ENCODE peak calls at places on chromosomes 7 and 10, in nine cellular contexts. One of them, this sample, is unnamed.
A peak's percentile ranks its signal among the peaks of the same experiment; 100 is the strongest.

GRCh38 chr7:103657474-103657894 is 211.5 kb upstream of the SLC26A5 start:
- DNase-seq in NCI-H345: no peak
- DNase-seq in GM12878: no peak
- DNase-seq in GM04504: no peak
- DNase-seq in iPS DF 19.7: no peak
- DNase-seq in activated CD8-positive, alpha-beta memory T cell treated with anti-CD3 and anti-CD28 coated beads, Interleukin-2, amount 50 U/mL, for 4 hours: no peak
- DNase-seq in ELR: no peak
- DNase-seq in AG09319: no peak
- DNase-seq in posterior vena cava: no peak
- DNase-seq in this sample: no peak

GRCh38 chr7:19353158-19353557 is 207.9 kb upstream of the FERD3L start:
- DNase-seq in GM04504: no peak
- DNase-seq in NCI-H345: no peak
- DNase-seq in GM12878: no peak
- DNase-seq in iPS DF 19.7: no peak
- DNase-seq in ELR: peak; percentile 30
- DNase-seq in activated CD8-positive, alpha-beta memory T cell treated with anti-CD3 and anti-CD28 coated beads, Interleukin-2, amount 50 U/mL, for 4 hours: no peak
- DNase-seq in posterior vena cava: no peak
- DNase-seq in AG09319: no peak
- DNase-seq in this sample: peak; percentile 71

GRCh38 chr10:127971973-127972615 is 65.2 kb downstream of the PTPRE start:
- DNase-seq in GM04504: no peak
- DNase-seq in ELR: no peak
- DNase-seq in NCI-H345: no peak
- DNase-seq in GM12878: no peak
- DNase-seq in iPS DF 19.7: no peak
- DNase-seq in AG09319: no peak
- DNase-seq in activated CD8-positive, alpha-beta memory T cell treated with anti-CD3 and anti-CD28 coated beads, Interleukin-2, amount 50 U/mL, for 4 hours: no peak
- DNase-seq in posterior vena cava: no peak
- DNase-seq in this sample: no peak

GRCh38 chr7:101554584-101555268 is 74.4 kb downstream of the MYL10 start:
- DNase-seq in posterior vena cava: no peak
- DNase-seq in iPS DF 19.7: no peak
- DNase-seq in ELR: no peak
- DNase-seq in AG09319: no peak
- DNase-seq in activated CD8-positive, alpha-beta memory T cell treated with anti-CD3 and anti-CD28 coated beads, Interleukin-2, amount 50 U/mL, for 4 hours: no peak
- DNase-seq in NCI-H345: no peak
- DNase-seq in GM04504: no peak
- DNase-seq in GM12878: no peak
- DNase-seq in this sample: no peak

GRCh38 chr7:100472121-100472851 is 6.7 kb downstream of the TSC22D4 start:
- DNase-seq in GM12878: no peak
- DNase-seq in GM04504: no peak
- DNase-seq in NCI-H345: no peak
- DNase-seq in AG09319: no peak
- DNase-seq in posterior vena cava: no peak
- DNase-seq in activated CD8-positive, alpha-beta memory T cell treated with anti-CD3 and anti-CD28 coated beads, Interleukin-2, amount 50 U/mL, for 4 hours: no peak
- DNase-seq in iPS DF 19.7: no peak
- DNase-seq in ELR: no peak
- DNase-seq in this sample: no peak

GRCh38 chr7:17991866-17992648 is 35.6 kb downstream of the PRPS1L1 start:
- DNase-seq in AG09319: no peak
- DNase-seq in iPS DF 19.7: no peak
- DNase-seq in NCI-H345: no peak
- DNase-seq in GM12878: no peak
- DNase-seq in ELR: peak; percentile 27
- DNase-seq in posterior vena cava: no peak
- DNase-seq in activated CD8-positive, alpha-beta memory T cell treated with anti-CD3 and anti-CD28 coated beads, Interleukin-2, amount 50 U/mL, for 4 hours: no peak
- DNase-seq in GM04504: no peak
- DNase-seq in this sample: no peak

GRCh38 chr10:113569576-113569975 is 16.7 kb downstream of the HABP2 start:
- DNase-seq in GM12878: no peak
- DNase-seq in ELR: no peak
- DNase-seq in NCI-H345: no peak
- DNase-seq in posterior vena cava: no peak
- DNase-seq in activated CD8-positive, alpha-beta memory T cell treated with anti-CD3 and anti-CD28 coated beads, Interleukin-2, amount 50 U/mL, for 4 hours: no peak
- DNase-seq in AG09319: no peak
- DNase-seq in iPS DF 19.7: no peak
- DNase-seq in GM04504: no peak
- DNase-seq in this sample: no peak

GRCh38 chr7:117564080-117564479 is 84.3 kb downstream of the CFTR start:
- DNase-seq in GM12878: no peak
- DNase-seq in iPS DF 19.7: no peak
- DNase-seq in activated CD8-positive, alpha-beta memory T cell treated with anti-CD3 and anti-CD28 coated beads, Interleukin-2, amount 50 U/mL, for 4 hours: no peak
- DNase-seq in posterior vena cava: no peak
- DNase-seq in AG09319: no peak
- DNase-seq in ELR: no peak
- DNase-seq in NCI-H345: no peak
- DNase-seq in GM04504: no peak
- DNase-seq in this sample: no peak

GRCh38 chr10:109650228-109650627 is 273.1 kb downstream of the XPNPEP1 start:
- DNase-seq in GM12878: no peak
- DNase-seq in posterior vena cava: no peak
- DNase-seq in AG09319: no peak
- DNase-seq in activated CD8-positive, alpha-beta memory T cell treated with anti-CD3 and anti-CD28 coated beads, Interleukin-2, amount 50 U/mL, for 4 hours: no peak
- DNase-seq in GM04504: no peak
- DNase-seq in iPS DF 19.7: no peak
- DNase-seq in ELR: no peak
- DNase-seq in NCI-H345: no peak
- DNase-seq in this sample: no peak

This sample was measured in HCEC 1CT.